ENCODE peak calls at places on chromosomes 2 and 18, in eight cellular contexts. One of them, this sample, is unnamed.

GRCh38 chr2:21418456-21418855 is 294.7 kb downstream of the TDRD15 start:
- DNase-seq in amygdala: no peak
- DNase-seq in EH: no peak
- DNase-seq in activated CD8-positive, alpha-beta memory T cell treated with anti-CD3 and anti-CD28 coated beads, Interleukin-2, amount 50 U/mL, for 48 hours: no peak
- DNase-seq in EL: no peak
- DNase-seq in T-helper 2 cell treated with Interferon-gamma antibody and Interleukin-4, amounts not matched to agents 5 μg/mL and 100 μg/mL, for 36 hours: no peak
- DNase-seq in stimulated activated naive B cell treated with anti-CD40 and anti-IgM and Interleukin-4, amounts not matched to agents 10 μg/mL and 1 μg/mL and 100 μg/mL, for 72 hours: no peak
- DNase-seq in endothelial cell: no peak
- DNase-seq in this sample: no peak

GRCh38 chr2:191166111-191166755 is 15.4 kb upstream of the STAT4 start:
- DNase-seq in amygdala: peak; percentile 23
- DNase-seq in EH: peak; percentile 87
- DNase-seq in activated CD8-positive, alpha-beta memory T cell treated with anti-CD3 and anti-CD28 coated beads, Interleukin-2, amount 50 U/mL, for 48 hours: no peak
- DNase-seq in EL: peak; percentile 55
- DNase-seq in T-helper 2 cell treated with Interferon-gamma antibody and Interleukin-4, amounts not matched to agents 5 μg/mL and 100 μg/mL, for 36 hours: no peak
- DNase-seq in stimulated activated naive B cell treated with anti-CD40 and anti-IgM and Interleukin-4, amounts not matched to agents 10 μg/mL and 1 μg/mL and 100 μg/mL, for 72 hours: no peak
- DNase-seq in endothelial cell: no peak
- DNase-seq in this sample: no peak

GRCh38 chr2:232981356-232981755 is 31.7 kb downstream of the NGEF start:
- DNase-seq in amygdala: no peak
- DNase-seq in EH: no peak
- DNase-seq in activated CD8-positive, alpha-beta memory T cell treated with anti-CD3 and anti-CD28 coated beads, Interleukin-2, amount 50 U/mL, for 48 hours: peak; percentile 23
- DNase-seq in EL: no peak
- DNase-seq in T-helper 2 cell treated with Interferon-gamma antibody and Interleukin-4, amounts not matched to agents 5 μg/mL and 100 μg/mL, for 36 hours: no peak
- DNase-seq in stimulated activated naive B cell treated with anti-CD40 and anti-IgM and Interleukin-4, amounts not matched to agents 10 μg/mL and 1 μg/mL and 100 μg/mL, for 72 hours: no peak
- DNase-seq in endothelial cell: no peak
- DNase-seq in this sample: peak; percentile 79

GRCh38 chr2:26010943-26011342 is 22.9 kb upstream of the RAB10 start:
- DNase-seq in amygdala: no peak
- DNase-seq in EH: no peak
- DNase-seq in activated CD8-positive, alpha-beta memory T cell treated with anti-CD3 and anti-CD28 coated beads, Interleukin-2, amount 50 U/mL, for 48 hours: no peak
- DNase-seq in EL: no peak
- DNase-seq in T-helper 2 cell treated with Interferon-gamma antibody and Interleukin-4, amounts not matched to agents 5 μg/mL and 100 μg/mL, for 36 hours: no peak
- DNase-seq in stimulated activated naive B cell treated with anti-CD40 and anti-IgM and Interleukin-4, amounts not matched to agents 10 μg/mL and 1 μg/mL and 100 μg/mL, for 72 hours: no peak
- DNase-seq in endothelial cell: no peak
- DNase-seq in this sample: no peak

GRCh38 chr2:241506793-241507429 is 1.5 kb downstream of the STK25 start:
- DNase-seq in amygdala: no peak
- DNase-seq in EH: no peak
- DNase-seq in activated CD8-positive, alpha-beta memory T cell treated with anti-CD3 and anti-CD28 coated beads, Interleukin-2, amount 50 U/mL, for 48 hours: no peak
- DNase-seq in EL: peak; percentile 26
- DNase-seq in T-helper 2 cell treated with Interferon-gamma antibody and Interleukin-4, amounts not matched to agents 5 μg/mL and 100 μg/mL, for 36 hours: no peak
- DNase-seq in stimulated activated naive B cell treated with anti-CD40 and anti-IgM and Interleukin-4, amounts not matched to agents 10 μg/mL and 1 μg/mL and 100 μg/mL, for 72 hours: no peak
- DNase-seq in endothelial cell: peak; percentile 28
- DNase-seq in this sample: no peak

GRCh38 chr2:175234153-175234552 is 52.6 kb upstream of the ATP5MC3 start:
- DNase-seq in amygdala: no peak
- DNase-seq in EH: peak; percentile 55
- DNase-seq in activated CD8-positive, alpha-beta memory T cell treated with anti-CD3 and anti-CD28 coated beads, Interleukin-2, amount 50 U/mL, for 48 hours: no peak
- DNase-seq in EL: peak; percentile 5
- DNase-seq in T-helper 2 cell treated with Interferon-gamma antibody and Interleukin-4, amounts not matched to agents 5 μg/mL and 100 μg/mL, for 36 hours: no peak
- DNase-seq in stimulated activated naive B cell treated with anti-CD40 and anti-IgM and Interleukin-4, amounts not matched to agents 10 μg/mL and 1 μg/mL and 100 μg/mL, for 72 hours: no peak
- DNase-seq in endothelial cell: no peak
- DNase-seq in this sample: no peak

GRCh38 chr2:37388074-37388473 is 43.6 kb downstream of the QPCT start:
- DNase-seq in amygdala: no peak
- DNase-seq in EH: peak; percentile 63
- DNase-seq in activated CD8-positive, alpha-beta memory T cell treated with anti-CD3 and anti-CD28 coated beads, Interleukin-2, amount 50 U/mL, for 48 hours: no peak
- DNase-seq in EL: peak; percentile 61
- DNase-seq in T-helper 2 cell treated with Interferon-gamma antibody and Interleukin-4, amounts not matched to agents 5 μg/mL and 100 μg/mL, for 36 hours: no peak
- DNase-seq in stimulated activated naive B cell treated with anti-CD40 and anti-IgM and Interleukin-4, amounts not matched to agents 10 μg/mL and 1 μg/mL and 100 μg/mL, for 72 hours: no peak
- DNase-seq in endothelial cell: no peak
- DNase-seq in this sample: no peak

GRCh38 chr2:133171396-133172004 is 396.8 kb downstream of the NCKAP5 start:
- DNase-seq in amygdala: peak; percentile 39
- DNase-seq in EH: peak; percentile 71
- DNase-seq in activated CD8-positive, alpha-beta memory T cell treated with anti-CD3 and anti-CD28 coated beads, Interleukin-2, amount 50 U/mL, for 48 hours: no peak
- DNase-seq in EL: peak; percentile 68
- DNase-seq in T-helper 2 cell treated with Interferon-gamma antibody and Interleukin-4, amounts not matched to agents 5 μg/mL and 100 μg/mL, for 36 hours: no peak
- DNase-seq in stimulated activated naive B cell treated with anti-CD40 and anti-IgM and Interleukin-4, amounts not matched to agents 10 μg/mL and 1 μg/mL and 100 μg/mL, for 72 hours: no peak
- DNase-seq in endothelial cell: peak; percentile 30
- DNase-seq in this sample: no peak

GRCh38 chr2:9378433-9379371 is 44.6 kb downstream of the ITGB1BP1 start:
- DNase-seq in amygdala: no peak
- DNase-seq in EH: peak; percentile 87
- DNase-seq in activated CD8-positive, alpha-beta memory T cell treated with anti-CD3 and anti-CD28 coated beads, Interleukin-2, amount 50 U/mL, for 48 hours: no peak
- DNase-seq in EL: peak; percentile 86
- DNase-seq in T-helper 2 cell treated with Interferon-gamma antibody and Interleukin-4, amounts not matched to agents 5 μg/mL and 100 μg/mL, for 36 hours: no peak
- DNase-seq in stimulated activated naive B cell treated with anti-CD40 and anti-IgM and Interleukin-4, amounts not matched to agents 10 μg/mL and 1 μg/mL and 100 μg/mL, for 72 hours: no peak
- DNase-seq in endothelial cell: no peak
- DNase-seq in this sample: no peak

GRCh38 chr2:27638023-27638637 is 9.3 kb downstream of the GPN1 start:
- DNase-seq in amygdala: no peak
- DNase-seq in EH: peak; percentile 36
- DNase-seq in activated CD8-positive, alpha-beta memory T cell treated with anti-CD3 and anti-CD28 coated beads, Interleukin-2, amount 50 U/mL, for 48 hours: no peak
- DNase-seq in EL: peak; percentile 69
- DNase-seq in T-helper 2 cell treated with Interferon-gamma antibody and Interleukin-4, amounts not matched to agents 5 μg/mL and 100 μg/mL, for 36 hours: peak; percentile 46
- DNase-seq in stimulated activated naive B cell treated with anti-CD40 and anti-IgM and Interleukin-4, amounts not matched to agents 10 μg/mL and 1 μg/mL and 100 μg/mL, for 72 hours: no peak
- DNase-seq in endothelial cell: no peak
- DNase-seq in this sample: no peak

GRCh38 chr2:188512456-188512855 is 220.8 kb downstream of the GULP1 start:
- DNase-seq in amygdala: peak; percentile 13
- DNase-seq in EH: peak; percentile 74
- DNase-seq in activated CD8-positive, alpha-beta memory T cell treated with anti-CD3 and anti-CD28 coated beads, Interleukin-2, amount 50 U/mL, for 48 hours: no peak
- DNase-seq in EL: peak; percentile 63
- DNase-seq in T-helper 2 cell treated with Interferon-gamma antibody and Interleukin-4, amounts not matched to agents 5 μg/mL and 100 μg/mL, for 36 hours: no peak
- DNase-seq in stimulated activated naive B cell treated with anti-CD40 and anti-IgM and Interleukin-4, amounts not matched to agents 10 μg/mL and 1 μg/mL and 100 μg/mL, for 72 hours: no peak
- DNase-seq in endothelial cell: no peak
- DNase-seq in this sample: no peak

GRCh38 chr18:2848145-2848878 is 1.5 kb downstream of the EMILIN2 start:
- DNase-seq in amygdala: no peak
- DNase-seq in EH: peak; percentile 45
- DNase-seq in activated CD8-positive, alpha-beta memory T cell treated with anti-CD3 and anti-CD28 coated beads, Interleukin-2, amount 50 U/mL, for 48 hours: no peak
- DNase-seq in EL: peak; percentile 13
- DNase-seq in T-helper 2 cell treated with Interferon-gamma antibody and Interleukin-4, amounts not matched to agents 5 μg/mL and 100 μg/mL, for 36 hours: no peak
- DNase-seq in stimulated activated naive B cell treated with anti-CD40 and anti-IgM and Interleukin-4, amounts not matched to agents 10 μg/mL and 1 μg/mL and 100 μg/mL, for 72 hours: no peak
- DNase-seq in endothelial cell: no peak
- DNase-seq in this sample: no peak

GRCh38 chr2:231007159-231008045 is 11.5 kb downstream of the SPATA3 start:
- DNase-seq in amygdala: no peak
- DNase-seq in EH: no peak
- DNase-seq in activated CD8-positive, alpha-beta memory T cell treated with anti-CD3 and anti-CD28 coated beads, Interleukin-2, amount 50 U/mL, for 48 hours: no peak
- DNase-seq in EL: no peak
- DNase-seq in T-helper 2 cell treated with Interferon-gamma antibody and Interleukin-4, amounts not matched to agents 5 μg/mL and 100 μg/mL, for 36 hours: no peak
- DNase-seq in stimulated activated naive B cell treated with anti-CD40 and anti-IgM and Interleukin-4, amounts not matched to agents 10 μg/mL and 1 μg/mL and 100 μg/mL, for 72 hours: no peak
- DNase-seq in endothelial cell: no peak
- DNase-seq in this sample: no peak

GRCh38 chr2:45776160-45776955 is 124.9 kb downstream of the PRKCE start:
- DNase-seq in amygdala: no peak
- DNase-seq in EH: peak; percentile 69
- DNase-seq in activated CD8-positive, alpha-beta memory T cell treated with anti-CD3 and anti-CD28 coated beads, Interleukin-2, amount 50 U/mL, for 48 hours: no peak
- DNase-seq in EL: peak; percentile 69
- DNase-seq in T-helper 2 cell treated with Interferon-gamma antibody and Interleukin-4, amounts not matched to agents 5 μg/mL and 100 μg/mL, for 36 hours: no peak
- DNase-seq in stimulated activated naive B cell treated with anti-CD40 and anti-IgM and Interleukin-4, amounts not matched to agents 10 μg/mL and 1 μg/mL and 100 μg/mL, for 72 hours: no peak
- DNase-seq in endothelial cell: no peak
- DNase-seq in this sample: no peak

This sample was measured in ureter.